ENCODE peak calls at places on chromosomes 13 and 19, in six cellular contexts. U, H, V, F, N and Y are unnamed samples.
A peak's percentile ranks its signal among the peaks of the same experiment; 100 is the strongest.

GRCh38 chr19:38233740-38234251 is 9.8 kb upstream of the DPF1 start:
- DNase-seq in F (peak; percentile 88), N (peak; percentile 80), V (peak; percentile 53), H (peak; percentile 57), U (peak; percentile 93), Y (peak; percentile 87)

GRCh38 chr13:27808866-27809546 is 16.7 kb downstream of the GSX1 start:
- DNase-seq in V (no peak), F (no peak), H (no peak), U (no peak), N (no peak), Y (no peak)

GRCh38 chr13:37621811-37622361 is 23.3 kb upstream of the POSTN start:
- DNase-seq in U (no peak), N (no peak), H (peak; percentile 36), V (no peak), F (no peak), Y (peak; percentile 22)

GRCh38 chr19:19319725-19320361 is 466 bp downstream of the SUGP1 start:
- DNase-seq in U (no peak), H (no peak), V (no peak), N (peak; percentile 12), F (no peak), Y (no peak)

GRCh38 chr13:40318366-40318765 is 348.1 kb downstream of the FOXO1 start:
- DNase-seq in V (no peak), U (no peak), N (peak; percentile 22), F (no peak), H (no peak), Y (no peak)

GRCh38 chr13:20247963-20248362 is 15.8 kb upstream of the GJB6 start:
- DNase-seq in H (no peak), N (no peak), U (no peak), F (no peak), V (no peak), Y (no peak)

GRCh38 chr19:6516018-6516658 is 14.0 kb upstream of the TUBB4A start:
- DNase-seq in U (peak; percentile 96), F (peak; percentile 93), H (peak; percentile 88), N (peak; percentile 96), V (peak; percentile 94), Y (peak; percentile 96)

GRCh38 chr19:28377077-28377476 is 835.9 kb downstream of the UQCRFS1 start:
- DNase-seq in F (no peak), N (no peak), H (no peak), U (peak; percentile 43), V (no peak), Y (no peak)

GRCh38 chr19:46803555-46803954 is 15.2 kb upstream of the SLC1A5 start:
- DNase-seq in F (no peak), V (no peak), N (no peak), U (no peak), H (no peak), Y (no peak)

GRCh38 chr13:43293008-43293407 is 269.6 kb downstream of the DNAJC15 start:
- DNase-seq in U (no peak), V (no peak), N (no peak), F (no peak), H (no peak), Y (no peak)

GRCh38 chr19:47805313-47805712 is 962 bp upstream of the TPRX1 start:
- DNase-seq in F (no peak), N (no peak), U (no peak), H (no peak), V (no peak), Y (no peak)

GRCh38 chr19:16180611-16181010 is 4.6 kb upstream of the FAM32A start:
- DNase-seq in U (peak; percentile 51), N (no peak), F (no peak), V (peak; percentile 58), H (no peak), Y (no peak)

GRCh38 chr13:76993021-76993420 is 1.1 kb downstream of the CLN5 start:
- DNase-seq in H (no peak), N (no peak), F (no peak), V (no peak), U (no peak), Y (no peak)

GRCh38 chr19:19368087-19368486 is 37.4 kb upstream of the GATAD2A start:
- DNase-seq in N (no peak), V (no peak), U (no peak), H (no peak), F (no peak), Y (no peak)

GRCh38 chr19:7869453-7869909 is 4.7 kb downstream of the PRR36 start:
- DNase-seq in U (peak; percentile 72), H (peak; percentile 51), N (peak; percentile 75), F (peak; percentile 93), V (no peak), Y (no peak)

GRCh38 chr19:49881672-49882394 is 4.3 kb downstream of the TBC1D17 start:
- DNase-seq in F (no peak), H (no peak), V (no peak), U (peak; percentile 41), N (no peak), Y (no peak)

GRCh38 chr13:105937451-105937850 is 598.0 kb downstream of the EFNB2 start:
- DNase-seq in N (no peak), F (no peak), U (no peak), H (no peak), V (no peak), Y (no peak)

GRCh38 chr13:31882794-31883193 is 143.5 kb downstream of the RXFP2 start:
- DNase-seq in H (no peak), N (no peak), U (no peak), F (no peak), V (no peak), Y (no peak)

GRCh38 chr19:29884466-29884865 is 57.6 kb upstream of the URI1 start:
- DNase-seq in N (no peak), H (no peak), F (no peak), V (no peak), U (no peak), Y (no peak)

GRCh38 chr19:1072371-1073015 is 5.5 kb downstream of the ARHGAP45 start:
- DNase-seq in V (no peak), H (no peak), U (no peak), N (no peak), F (no peak), Y (no peak)

DNA sequence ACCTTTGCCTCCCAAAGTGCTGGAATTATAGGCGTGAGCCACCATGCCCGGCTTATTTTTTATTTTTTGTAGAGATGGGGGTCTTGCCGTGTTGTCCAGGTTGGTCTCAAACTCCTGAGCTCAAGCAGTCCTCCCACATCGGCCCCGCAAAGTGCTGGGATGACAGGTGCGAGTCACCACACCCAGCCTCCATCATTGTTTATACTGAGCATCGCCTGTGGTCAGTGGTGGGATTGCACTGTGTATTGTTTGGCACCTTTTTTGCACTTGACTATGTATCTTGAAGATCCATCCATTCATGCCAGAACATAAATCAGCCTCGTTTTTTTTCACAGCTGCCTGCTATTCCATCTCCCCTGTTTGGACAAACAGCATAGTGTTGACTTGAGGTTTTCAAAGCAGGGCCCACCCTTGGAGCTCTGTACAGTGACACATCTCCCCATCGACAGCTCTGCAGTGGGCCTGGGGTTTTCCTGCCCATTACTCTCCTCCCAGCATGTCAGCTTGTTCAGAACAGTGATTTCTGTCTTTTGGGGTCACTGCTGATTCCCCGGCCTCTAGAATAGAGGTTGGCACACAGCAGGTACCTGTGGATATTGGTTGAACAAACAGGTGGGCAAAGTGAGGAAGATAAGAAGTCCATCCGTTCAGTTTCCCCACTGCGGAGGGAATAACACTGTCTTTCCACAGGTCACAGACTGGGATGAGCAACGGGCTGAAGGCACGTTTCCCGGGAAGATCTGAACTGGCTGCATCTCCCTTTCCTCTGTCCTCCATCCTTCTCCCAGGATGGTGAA is 8.2 kb upstream of the UPK1A start:
- DNase-seq in H (no peak), N (no peak), U (no peak), F (no peak), V (peak; percentile 65), Y (no peak)
- TF ChIP-seq CTCF in H (no peak), N (peak; percentile 29), U (peak; percentile 9), F (peak; percentile 2), V (peak; percentile 41), Y (no peak)

DNA sequence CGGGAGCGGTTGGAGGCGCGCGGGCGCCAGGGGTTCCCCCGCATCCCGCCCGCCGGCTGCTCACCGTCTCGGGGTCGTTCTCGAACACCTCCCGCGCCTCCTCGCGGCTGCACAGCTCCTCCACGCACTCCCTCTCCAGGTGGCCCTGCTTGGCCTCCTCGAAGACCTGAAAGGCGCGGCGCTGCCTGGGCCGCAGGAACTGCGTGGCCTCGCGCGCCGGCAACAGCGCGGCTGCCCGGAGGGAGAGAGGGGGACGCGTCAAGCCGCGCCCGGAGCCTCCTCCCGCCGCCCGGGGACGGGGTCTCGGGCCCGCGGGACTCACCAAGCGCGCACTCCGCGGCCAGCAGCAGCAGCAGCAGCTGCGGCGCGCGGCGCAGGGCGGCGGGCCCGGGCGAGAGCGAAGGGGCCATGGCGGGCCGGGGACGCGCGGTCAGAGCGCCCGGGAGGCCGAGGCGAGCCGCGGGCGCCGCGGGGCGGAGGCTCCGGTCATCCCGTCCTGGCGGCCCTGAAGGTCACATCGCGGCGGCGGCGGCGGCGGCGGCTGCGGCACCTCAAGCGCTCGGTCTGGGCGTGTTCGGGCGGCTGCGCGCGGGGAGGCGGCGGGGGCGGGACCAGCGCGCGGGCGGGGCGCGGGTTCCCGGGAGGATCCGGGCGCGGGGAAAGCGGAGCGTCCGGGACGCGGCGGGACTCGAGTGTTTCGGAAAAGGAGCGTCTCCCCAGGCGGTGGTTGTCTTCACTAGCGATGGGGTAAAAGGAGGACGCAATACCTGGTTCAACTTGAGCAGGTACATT is at the start of gene GAS6:
- DNase-seq in N (no peak), V (no peak), F (peak; percentile 74), U (peak; percentile 79), H (peak; percentile 67), Y (peak; percentile 17)
- TF ChIP-seq CTCF in N (no peak), V (no peak), F (no peak), U (no peak), H (no peak), Y (no peak)

DNA sequence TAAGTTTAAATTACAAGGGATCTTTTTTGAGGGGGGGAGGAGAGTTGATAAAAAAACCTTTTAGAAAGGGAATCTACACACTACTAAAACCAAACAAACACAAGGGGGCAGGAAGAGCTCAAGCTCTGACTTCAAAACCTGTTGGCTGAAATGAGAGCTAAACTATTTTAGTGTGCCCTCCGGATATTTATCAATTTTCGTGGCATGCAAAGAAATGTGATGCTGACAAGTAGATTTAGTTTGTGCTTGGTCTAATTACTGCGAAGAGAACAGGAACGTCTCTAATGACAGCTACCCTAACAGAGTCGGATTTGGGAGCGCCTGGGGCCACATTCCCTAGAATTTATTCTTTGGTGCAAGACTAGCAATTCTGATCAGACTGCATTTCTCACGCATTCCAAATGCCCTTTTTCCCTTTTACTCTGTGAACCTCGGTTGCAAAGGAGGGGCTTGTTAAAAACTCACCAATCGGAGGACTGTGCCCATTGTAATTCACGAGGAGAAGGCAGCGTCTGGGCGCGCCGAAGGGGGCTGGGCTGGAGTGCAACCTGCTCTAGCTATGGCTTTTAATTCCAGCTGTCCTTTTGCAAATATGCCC is 804 bp upstream of the FREM2 start:
- DNase-seq in H (no peak), V (no peak), N (no peak), F (peak; percentile 30), U (peak; percentile 83), Y (no peak)
- TF ChIP-seq CTCF in H (no peak), V (peak; percentile 41), N (peak; percentile 26), F (no peak), U (peak; percentile 54), Y (no peak)

DNA sequence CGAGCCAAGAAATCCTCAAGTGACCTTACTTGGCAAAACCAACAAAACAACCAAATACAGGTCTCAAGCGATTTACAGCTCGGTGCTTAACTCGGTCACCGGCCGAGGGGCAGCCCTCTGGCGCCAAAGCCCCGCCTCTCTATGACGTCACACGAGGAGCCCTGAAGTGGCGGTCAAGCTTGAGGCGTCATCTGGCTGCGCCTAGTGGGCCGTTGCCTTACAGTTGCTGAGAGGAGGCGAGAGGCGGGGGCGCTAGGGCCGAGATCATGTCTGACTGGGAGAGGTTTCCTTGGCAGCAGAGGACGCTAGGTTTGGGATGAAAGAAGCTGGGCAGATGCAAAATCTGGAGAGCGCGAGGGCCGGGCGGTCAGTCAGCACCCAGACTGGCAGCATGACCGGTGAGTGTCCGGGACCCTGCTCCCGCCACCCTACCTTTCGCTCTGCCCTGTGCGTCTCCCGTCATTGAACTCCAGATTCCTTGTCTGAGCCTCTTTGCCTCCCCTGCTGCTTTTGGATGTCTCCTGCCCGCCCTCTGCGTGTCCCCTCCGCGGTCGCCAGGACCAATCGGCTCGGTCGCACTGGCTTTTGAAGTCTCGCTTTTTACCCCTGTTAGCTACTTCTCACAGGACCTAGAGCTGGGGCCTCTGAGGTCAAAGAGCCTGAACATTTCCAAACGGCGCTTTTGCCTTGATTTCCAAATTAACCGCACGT is at the start of gene CDADC1:
- DNase-seq in N (peak; percentile 97), F (peak; percentile 90), V (peak; percentile 95), U (peak; percentile 99), H (peak; percentile 98), Y (peak; percentile 94)
- TF ChIP-seq CTCF in N (peak; percentile 16), F (peak; percentile 6), V (no peak), U (no peak), H (peak; percentile 14), Y (no peak)